ENCODE peak calls at places on chromosomes 7 and 10, in eight cellular contexts. One of them, this sample, is unnamed.

GRCh38 chr10:17238445-17239275 is 10.6 kb downstream of the VIM start:
- DNase-seq in stomach: no peak
- DNase-seq in adrenal gland: no peak
- DNase-seq in transverse colon: no peak
- DNase-seq in testis: no peak
- DNase-seq in BE2C: no peak
- DNase-seq in K562: no peak
- DNase-seq in left ventricle myocardium inferior: no peak
- DNase-seq in this sample: no peak

GRCh38 chr10:6140141-6140841 is 51.5 kb downstream of the RBM17 start:
- DNase-seq in adrenal gland: no peak
- DNase-seq in stomach: peak; percentile 33
- DNase-seq in K562: no peak
- DNase-seq in testis: no peak
- DNase-seq in left ventricle myocardium inferior: no peak
- DNase-seq in transverse colon: peak; percentile 76
- DNase-seq in BE2C: no peak
- DNase-seq in this sample: peak; percentile 49

GRCh38 chr10:131574707-131575430 is 263.3 kb upstream of the TCERG1L start:
- DNase-seq in stomach: peak; percentile 23
- DNase-seq in adrenal gland: no peak
- DNase-seq in left ventricle myocardium inferior: no peak
- DNase-seq in BE2C: no peak
- DNase-seq in K562: no peak
- DNase-seq in testis: no peak
- DNase-seq in transverse colon: no peak
- DNase-seq in this sample: peak; percentile 6

GRCh38 chr7:116403265-116403664 is 96.3 kb upstream of the CAV2 start:
- DNase-seq in BE2C: no peak
- DNase-seq in transverse colon: no peak
- DNase-seq in testis: no peak
- DNase-seq in stomach: no peak
- DNase-seq in adrenal gland: no peak
- DNase-seq in K562: no peak
- DNase-seq in left ventricle myocardium inferior: no peak
- DNase-seq in this sample: no peak

GRCh38 chr7:124633740-124634139 is 131.9 kb downstream of the GPR37 start:
- DNase-seq in K562: no peak
- DNase-seq in stomach: no peak
- DNase-seq in adrenal gland: no peak
- DNase-seq in BE2C: no peak
- DNase-seq in left ventricle myocardium inferior: no peak
- DNase-seq in testis: no peak
- DNase-seq in transverse colon: no peak
- DNase-seq in this sample: no peak

GRCh38 chr7:70571403-70571911 is 560.5 kb upstream of the GALNT17 start:
- DNase-seq in stomach: peak; percentile 41
- DNase-seq in K562: no peak
- DNase-seq in BE2C: no peak
- DNase-seq in left ventricle myocardium inferior: no peak
- DNase-seq in testis: no peak
- DNase-seq in adrenal gland: no peak
- DNase-seq in transverse colon: peak; percentile 25
- DNase-seq in this sample: peak; percentile 72

GRCh38 chr7:17769918-17770317 is 170.4 kb downstream of the SNX13 start:
- DNase-seq in left ventricle myocardium inferior: peak; percentile 28
- DNase-seq in BE2C: peak; percentile 71
- DNase-seq in adrenal gland: peak; percentile 66
- DNase-seq in stomach: peak; percentile 59
- DNase-seq in testis: peak; percentile 82
- DNase-seq in transverse colon: peak; percentile 61
- DNase-seq in K562: peak; percentile 48
- DNase-seq in this sample: peak; percentile 70

GRCh38 chr7:57638651-57639050 is 188.7 kb downstream of the ZNF716 start:
- DNase-seq in adrenal gland: no peak
- DNase-seq in testis: no peak
- DNase-seq in stomach: no peak
- DNase-seq in BE2C: no peak
- DNase-seq in left ventricle myocardium inferior: no peak
- DNase-seq in transverse colon: no peak
- DNase-seq in K562: no peak
- DNase-seq in this sample: no peak

GRCh38 chr10:37289833-37290464 is 164.6 kb downstream of the ANKRD30A start:
- DNase-seq in transverse colon: no peak
- DNase-seq in stomach: no peak
- DNase-seq in adrenal gland: no peak
- DNase-seq in K562: no peak
- DNase-seq in testis: no peak
- DNase-seq in BE2C: no peak
- DNase-seq in left ventricle myocardium inferior: no peak
- DNase-seq in this sample: no peak

GRCh38 chr7:50957427-50957826 is 174.7 kb upstream of the GRB10 start:
- DNase-seq in adrenal gland: no peak
- DNase-seq in left ventricle myocardium inferior: no peak
- DNase-seq in BE2C: no peak
- DNase-seq in transverse colon: no peak
- DNase-seq in stomach: no peak
- DNase-seq in testis: no peak
- DNase-seq in K562: no peak
- DNase-seq in this sample: no peak

GRCh38 chr10:69869291-69869841 is 67.7 kb downstream of the COL13A1 start:
- DNase-seq in adrenal gland: no peak
- DNase-seq in left ventricle myocardium inferior: no peak
- DNase-seq in K562: no peak
- DNase-seq in transverse colon: peak; percentile 79
- DNase-seq in BE2C: no peak
- DNase-seq in testis: peak; percentile 20
- DNase-seq in stomach: peak; percentile 66
- DNase-seq in this sample: peak; percentile 79

GRCh38 chr10:132684164-132684891 is 101.6 kb downstream of the NKX6-2 start:
- DNase-seq in left ventricle myocardium inferior: no peak
- DNase-seq in testis: peak; percentile 31
- DNase-seq in BE2C: no peak
- DNase-seq in K562: no peak
- DNase-seq in adrenal gland: peak; percentile 11
- DNase-seq in transverse colon: no peak
- DNase-seq in stomach: no peak
- DNase-seq in this sample: no peak

GRCh38 chr7:135023622-135024021 is 37.3 kb downstream of the AGBL3 start:
- DNase-seq in testis: no peak
- DNase-seq in adrenal gland: no peak
- DNase-seq in left ventricle myocardium inferior: no peak
- DNase-seq in BE2C: no peak
- DNase-seq in stomach: no peak
- DNase-seq in K562: no peak
- DNase-seq in transverse colon: no peak
- DNase-seq in this sample: no peak

GRCh38 chr10:126504051-126504760 is 115.9 kb upstream of the ADAM12 start:
- DNase-seq in adrenal gland: peak; percentile 31
- DNase-seq in transverse colon: peak; percentile 12
- DNase-seq in left ventricle myocardium inferior: peak; percentile 16
- DNase-seq in testis: peak; percentile 55
- DNase-seq in stomach: no peak
- DNase-seq in K562: peak; percentile 5
- DNase-seq in BE2C: peak; percentile 62
- DNase-seq in this sample: peak; percentile 24

GRCh38 chr10:108556176-108556575 is 1367.1 kb downstream of the XPNPEP1 start:
- DNase-seq in testis: no peak
- DNase-seq in BE2C: no peak
- DNase-seq in adrenal gland: no peak
- DNase-seq in left ventricle myocardium inferior: no peak
- DNase-seq in stomach: no peak
- DNase-seq in K562: no peak
- DNase-seq in transverse colon: no peak
- DNase-seq in this sample: no peak

GRCh38 chr7:99014113-99014985 is 129.6 kb downstream of the SMURF1 start:
- DNase-seq in transverse colon: no peak
- DNase-seq in left ventricle myocardium inferior: no peak
- DNase-seq in K562: no peak
- DNase-seq in BE2C: no peak
- DNase-seq in stomach: peak; percentile 17
- DNase-seq in testis: peak; percentile 65
- DNase-seq in adrenal gland: no peak
- DNase-seq in this sample: no peak

GRCh38 chr7:96887426-96887825 is 117.9 kb upstream of the DLX6 start:
- DNase-seq in left ventricle myocardium inferior: no peak
- DNase-seq in transverse colon: no peak
- DNase-seq in stomach: no peak
- DNase-seq in adrenal gland: no peak
- DNase-seq in testis: no peak
- DNase-seq in K562: no peak
- DNase-seq in BE2C: no peak
- DNase-seq in this sample: no peak

GRCh38 chr10:23439452-23439919 is 611 bp downstream of the OTUD1 start:
- DNase-seq in adrenal gland: no peak
- DNase-seq in stomach: no peak
- DNase-seq in K562: peak; percentile 41
- DNase-seq in left ventricle myocardium inferior: peak; percentile 41
- DNase-seq in transverse colon: no peak
- DNase-seq in BE2C: peak; percentile 19
- DNase-seq in testis: no peak
- DNase-seq in this sample: no peak

GRCh38 chr10:83375274-83375673 is 764.0 kb upstream of the GHITM start:
- DNase-seq in K562: no peak
- DNase-seq in transverse colon: no peak
- DNase-seq in adrenal gland: no peak
- DNase-seq in testis: no peak
- DNase-seq in BE2C: no peak
- DNase-seq in stomach: no peak
- DNase-seq in left ventricle myocardium inferior: no peak
- DNase-seq in this sample: no peak

GRCh38 chr10:83371696-83372490 is 767.4 kb upstream of the GHITM start:
- DNase-seq in transverse colon: no peak
- DNase-seq in testis: no peak
- DNase-seq in BE2C: no peak
- DNase-seq in K562: no peak
- DNase-seq in adrenal gland: no peak
- DNase-seq in stomach: no peak
- DNase-seq in left ventricle myocardium inferior: no peak
- DNase-seq in this sample: no peak

GRCh38 chr10:83374741-83375140 is 764.6 kb upstream of the GHITM start:
- DNase-seq in testis: no peak
- DNase-seq in BE2C: no peak
- DNase-seq in transverse colon: no peak
- DNase-seq in adrenal gland: no peak
- DNase-seq in K562: no peak
- DNase-seq in left ventricle myocardium inferior: no peak
- DNase-seq in stomach: no peak
- DNase-seq in this sample: no peak

GRCh38 chr10:83372646-83373045 is 766.7 kb upstream of the GHITM start:
- DNase-seq in BE2C: no peak
- DNase-seq in K562: no peak
- DNase-seq in testis: no peak
- DNase-seq in left ventricle myocardium inferior: no peak
- DNase-seq in stomach: no peak
- DNase-seq in transverse colon: no peak
- DNase-seq in adrenal gland: no peak
- DNase-seq in this sample: no peak

GRCh38 chr10:83373659-83374058 is 765.6 kb upstream of the GHITM start:
- DNase-seq in testis: peak; percentile 56
- DNase-seq in adrenal gland: no peak
- DNase-seq in stomach: no peak
- DNase-seq in transverse colon: no peak
- DNase-seq in K562: no peak
- DNase-seq in left ventricle myocardium inferior: no peak
- DNase-seq in BE2C: peak; percentile 52
- DNase-seq in this sample: no peak
- TF ChIP-seq CTCF in testis: peak; percentile 21
- TF ChIP-seq CTCF in adrenal gland: peak; percentile 26
- TF ChIP-seq CTCF in stomach: peak; percentile 7
- TF ChIP-seq CTCF in transverse colon: no peak
- TF ChIP-seq CTCF in K562: no peak
- TF ChIP-seq CTCF in left ventricle myocardium inferior: peak; percentile 46
- TF ChIP-seq CTCF in BE2C: peak; percentile 70
- TF ChIP-seq CTCF in this sample: no peak

DNA sequence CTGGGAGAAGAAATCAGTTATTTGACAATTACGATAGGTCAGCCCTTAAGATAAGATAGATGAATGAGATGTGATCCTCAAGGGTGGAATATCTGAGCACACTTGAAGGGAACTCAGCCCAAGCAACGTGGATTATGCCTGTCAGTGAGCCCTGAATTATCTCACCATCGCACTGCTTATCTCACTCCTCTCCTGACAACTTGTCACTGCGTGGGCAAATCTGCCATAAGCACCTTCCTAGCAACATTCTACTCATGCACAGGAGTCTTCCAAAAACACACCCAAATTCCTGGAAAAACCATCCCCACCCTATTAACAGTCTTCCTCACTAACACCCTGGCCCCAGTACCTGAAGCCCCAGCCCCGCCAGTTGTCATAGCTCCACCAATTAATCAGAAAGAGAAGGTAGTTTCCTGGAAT is 46.5 kb upstream of the IL6 start:
- DNase-seq in transverse colon: no peak
- DNase-seq in K562: peak; percentile 48
- DNase-seq in adrenal gland: no peak
- DNase-seq in left ventricle myocardium inferior: no peak
- DNase-seq in testis: no peak
- DNase-seq in BE2C: no peak
- DNase-seq in stomach: no peak
- DNase-seq in this sample: no peak
- H3K4me1 ChIP-seq in transverse colon: no peaks in the 10 kb centered on the region
- H3K4me1 ChIP-seq in K562: peaks cover 12% of the 10 kb centered on the region
- H3K4me1 ChIP-seq in adrenal gland: no peaks in the 10 kb centered on the region
- H3K4me1 ChIP-seq in left ventricle myocardium inferior: no peaks in the 10 kb centered on the region
- H3K4me1 ChIP-seq in testis: no peaks in the 10 kb centered on the region
- H3K4me1 ChIP-seq in BE2C: no peaks in the 10 kb centered on the region
- H3K4me1 ChIP-seq in stomach: no peaks in the 10 kb centered on the region
- H3K4me1 ChIP-seq in this sample: no peaks in the 10 kb centered on the region

DNA sequence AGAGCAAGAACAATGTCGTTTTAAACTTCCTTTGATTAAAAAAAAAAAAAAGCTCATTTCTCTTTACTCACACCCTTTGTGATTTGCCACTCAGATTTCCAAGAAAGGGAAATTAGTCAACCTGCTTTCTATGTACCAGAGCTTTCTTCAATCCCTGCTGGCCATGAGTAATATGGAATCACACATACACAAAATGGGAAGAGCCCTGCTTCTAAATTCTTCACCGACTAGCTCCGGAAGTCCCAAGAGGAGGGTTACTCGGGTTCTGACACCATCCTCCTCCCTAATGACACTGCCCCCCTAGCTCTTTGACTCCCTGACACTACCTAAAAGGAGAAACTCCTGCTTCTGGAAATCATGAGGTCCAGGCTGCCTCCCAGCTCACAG is 81.8 kb upstream of the SFMBT2 start:
- DNase-seq in BE2C: no peak
- DNase-seq in stomach: no peak
- DNase-seq in adrenal gland: no peak
- DNase-seq in testis: no peak
- DNase-seq in left ventricle myocardium inferior: no peak
- DNase-seq in K562: no peak
- DNase-seq in transverse colon: no peak
- DNase-seq in this sample: no peak
- H3K4me3 ChIP-seq in BE2C: no peak overlapping the region
- H3K4me3 ChIP-seq in stomach: no peak overlapping the region
- H3K4me3 ChIP-seq in adrenal gland: no peak overlapping the region
- H3K4me3 ChIP-seq in testis: no peak overlapping the region
- H3K4me3 ChIP-seq in left ventricle myocardium inferior: no peak overlapping the region
- H3K4me3 ChIP-seq in K562: no peak overlapping the region
- H3K4me3 ChIP-seq in transverse colon: no peak overlapping the region
- H3K4me3 ChIP-seq in this sample: no peak overlapping the region

GRCh38 chr7:87886875-87887274 is 10.6 kb downstream of the DBF4 start:
- DNase-seq in left ventricle myocardium inferior: no peak
- DNase-seq in transverse colon: no peak
- DNase-seq in stomach: no peak
- DNase-seq in adrenal gland: no peak
- DNase-seq in testis: no peak
- DNase-seq in K562: no peak
- DNase-seq in BE2C: no peak
- DNase-seq in this sample: no peak
- TF ChIP-seq CTCF in left ventricle myocardium inferior: peak; percentile 58
- TF ChIP-seq CTCF in transverse colon: peak; percentile 52
- TF ChIP-seq CTCF in stomach: no peak
- TF ChIP-seq CTCF in adrenal gland: peak; percentile 70
- TF ChIP-seq CTCF in testis: peak; percentile 51
- TF ChIP-seq CTCF in K562: peak; percentile 20
- TF ChIP-seq CTCF in BE2C: no peak
- TF ChIP-seq CTCF in this sample: peak; percentile 44

This sample was measured in colonic mucosa.